ENCODE peak calls at places on chromosomes 11 and 22, in seven cellular contexts. One of them, this sample, is unnamed.

GRCh38 chr11:6476571-6476970 is 2.8 kb upstream of the TRIM3 start:
- DNase-seq in endothelial cell of umbilical vein: no peak
- DNase-seq in neural progenitor cell: no peak
- DNase-seq in PC-3: no peak
- DNase-seq in MM.1S: no peak
- DNase-seq in IMR-90: no peak
- DNase-seq in mammary epithelial cell: no peak
- DNase-seq in this sample: no peak

GRCh38 chr11:5362017-5362625 is 10.8 kb downstream of the OR51B6 start:
- DNase-seq in IMR-90: peak
- DNase-seq in MM.1S: no peak
- DNase-seq in neural progenitor cell: no peak
- DNase-seq in endothelial cell of umbilical vein: no peak
- DNase-seq in PC-3: no peak
- DNase-seq in mammary epithelial cell: no peak
- DNase-seq in this sample: no peak

GRCh38 chr11:35112056-35112845 is 26.7 kb upstream of the CD44 start:
- DNase-seq in MM.1S: peak
- DNase-seq in neural progenitor cell: no peak
- DNase-seq in PC-3: peak
- DNase-seq in endothelial cell of umbilical vein: no peak
- DNase-seq in mammary epithelial cell: no peak
- DNase-seq in IMR-90: peak
- DNase-seq in this sample: no peak

GRCh38 chr11:33775064-33775807 is 916 bp upstream of the FBXO3 start:
- DNase-seq in PC-3: no peak
- DNase-seq in endothelial cell of umbilical vein: no peak
- DNase-seq in mammary epithelial cell: no peak
- DNase-seq in MM.1S: no peak
- DNase-seq in neural progenitor cell: no peak
- DNase-seq in IMR-90: no peak
- DNase-seq in this sample: no peak

GRCh38 chr11:2399488-2400068 is 972 bp upstream of the TSSC4 start:
- DNase-seq in neural progenitor cell: peak
- DNase-seq in PC-3: no peak
- DNase-seq in mammary epithelial cell: no peak
- DNase-seq in IMR-90: no peak
- DNase-seq in endothelial cell of umbilical vein: no peak
- DNase-seq in MM.1S: peak
- DNase-seq in this sample: no peak

GRCh38 chr11:34926101-34926830 is 9.8 kb downstream of the PDHX start:
- DNase-seq in PC-3: peak
- DNase-seq in IMR-90: peak
- DNase-seq in neural progenitor cell: peak
- DNase-seq in endothelial cell of umbilical vein: peak
- DNase-seq in MM.1S: peak
- DNase-seq in mammary epithelial cell: peak
- DNase-seq in this sample: peak

GRCh38 chr11:58011771-58012170 is 11.9 kb upstream of the OR9Q1 start:
- DNase-seq in endothelial cell of umbilical vein: no peak
- DNase-seq in IMR-90: no peak
- DNase-seq in neural progenitor cell: no peak
- DNase-seq in mammary epithelial cell: no peak
- DNase-seq in MM.1S: no peak
- DNase-seq in PC-3: no peak
- DNase-seq in this sample: no peak

GRCh38 chr11:57791321-57792059 is 29.9 kb downstream of the CTNND1 start:
- DNase-seq in PC-3: no peak
- DNase-seq in mammary epithelial cell: peak
- DNase-seq in neural progenitor cell: no peak
- DNase-seq in IMR-90: no peak
- DNase-seq in MM.1S: no peak
- DNase-seq in endothelial cell of umbilical vein: no peak
- DNase-seq in this sample: no peak

GRCh38 chr11:69355959-69356702 is 62.2 kb downstream of the MYEOV start:
- DNase-seq in mammary epithelial cell: no peak
- DNase-seq in PC-3: no peak
- DNase-seq in neural progenitor cell: no peak
- DNase-seq in endothelial cell of umbilical vein: no peak
- DNase-seq in IMR-90: no peak
- DNase-seq in MM.1S: no peak
- DNase-seq in this sample: no peak

GRCh38 chr11:18714443-18714780 is 11.6 kb downstream of the IGSF22 start:
- DNase-seq in neural progenitor cell: no peak
- DNase-seq in mammary epithelial cell: no peak
- DNase-seq in PC-3: no peak
- DNase-seq in endothelial cell of umbilical vein: no peak
- DNase-seq in IMR-90: no peak
- DNase-seq in MM.1S: no peak
- DNase-seq in this sample: no peak

GRCh38 chr11:40185793-40186192 is 1273.7 kb downstream of the LRRC4C start:
- DNase-seq in neural progenitor cell: peak
- DNase-seq in endothelial cell of umbilical vein: no peak
- DNase-seq in mammary epithelial cell: no peak
- DNase-seq in MM.1S: no peak
- DNase-seq in PC-3: no peak
- DNase-seq in IMR-90: no peak
- DNase-seq in this sample: no peak

GRCh38 chr11:92453055-92453454 is 228.4 kb downstream of the FAT3 start:
- DNase-seq in IMR-90: peak
- DNase-seq in endothelial cell of umbilical vein: no peak
- DNase-seq in PC-3: peak
- DNase-seq in neural progenitor cell: no peak
- DNase-seq in MM.1S: no peak
- DNase-seq in mammary epithelial cell: peak
- DNase-seq in this sample: no peak

GRCh38 chr11:60343094-60343704 is 16.1 kb downstream of the MS4A6E start:
- DNase-seq in IMR-90: no peak
- DNase-seq in MM.1S: peak
- DNase-seq in PC-3: peak
- DNase-seq in endothelial cell of umbilical vein: peak
- DNase-seq in neural progenitor cell: peak
- DNase-seq in mammary epithelial cell: peak
- DNase-seq in this sample: peak

GRCh38 chr11:103436131-103436770 is 327.0 kb downstream of the DYNC2H1 start:
- DNase-seq in neural progenitor cell: no peak
- DNase-seq in MM.1S: no peak
- DNase-seq in endothelial cell of umbilical vein: no peak
- DNase-seq in mammary epithelial cell: no peak
- DNase-seq in PC-3: no peak
- DNase-seq in IMR-90: no peak
- DNase-seq in this sample: no peak

GRCh38 chr11:18624161-18624560 is 10.0 kb downstream of the SPTY2D1 start:
- DNase-seq in neural progenitor cell: no peak
- DNase-seq in PC-3: no peak
- DNase-seq in endothelial cell of umbilical vein: no peak
- DNase-seq in mammary epithelial cell: no peak
- DNase-seq in MM.1S: no peak
- DNase-seq in IMR-90: no peak
- DNase-seq in this sample: no peak

GRCh38 chr11:84290647-84291046 is 1004.5 kb upstream of the CCDC90B start:
- DNase-seq in mammary epithelial cell: no peak
- DNase-seq in endothelial cell of umbilical vein: no peak
- DNase-seq in PC-3: no peak
- DNase-seq in neural progenitor cell: no peak
- DNase-seq in MM.1S: no peak
- DNase-seq in IMR-90: peak
- DNase-seq in this sample: no peak

GRCh38 chr22:28112548-28113043 is 193.5 kb upstream of the PITPNB start:
- DNase-seq in neural progenitor cell: peak
- DNase-seq in MM.1S: peak
- DNase-seq in PC-3: peak
- DNase-seq in IMR-90: peak
- DNase-seq in endothelial cell of umbilical vein: peak
- DNase-seq in mammary epithelial cell: no peak
- DNase-seq in this sample: peak

GRCh38 chr11:36216061-36216615 is 73.1 kb downstream of the COMMD9 start:
- DNase-seq in IMR-90: peak
- DNase-seq in neural progenitor cell: no peak
- DNase-seq in PC-3: no peak
- DNase-seq in endothelial cell of umbilical vein: no peak
- DNase-seq in mammary epithelial cell: no peak
- DNase-seq in MM.1S: no peak
- DNase-seq in this sample: no peak

GRCh38 chr11:2694995-2695939 is 4.5 kb downstream of the KCNQ1OT1 start:
- DNase-seq in mammary epithelial cell: no peak
- DNase-seq in neural progenitor cell: no peak
- DNase-seq in IMR-90: no peak
- DNase-seq in MM.1S: no peak
- DNase-seq in endothelial cell of umbilical vein: no peak
- DNase-seq in PC-3: no peak
- DNase-seq in this sample: no peak

GRCh38 chr11:46249103-46249942 is 28.1 kb upstream of the CREB3L1 start:
- DNase-seq in neural progenitor cell: no peak
- DNase-seq in mammary epithelial cell: no peak
- DNase-seq in MM.1S: no peak
- DNase-seq in PC-3: no peak
- DNase-seq in IMR-90: peak
- DNase-seq in endothelial cell of umbilical vein: no peak
- DNase-seq in this sample: no peak

GRCh38 chr11:59680287-59681154 is 11.7 kb upstream of the PATL1 start:
- DNase-seq in neural progenitor cell: peak
- DNase-seq in MM.1S: peak
- DNase-seq in PC-3: peak
- DNase-seq in mammary epithelial cell: peak
- DNase-seq in IMR-90: peak
- DNase-seq in endothelial cell of umbilical vein: peak
- DNase-seq in this sample: peak

GRCh38 chr11:7578276-7578955 is 64.6 kb downstream of the PPFIBP2 start:
- DNase-seq in PC-3: no peak
- DNase-seq in endothelial cell of umbilical vein: no peak
- DNase-seq in neural progenitor cell: no peak
- DNase-seq in IMR-90: no peak
- DNase-seq in MM.1S: no peak
- DNase-seq in mammary epithelial cell: no peak
- DNase-seq in this sample: no peak
- H2AFZ ChIP-seq in PC-3: peak
- H2AFZ ChIP-seq in endothelial cell of umbilical vein: no peak
- H2AFZ ChIP-seq in neural progenitor cell: peak
- H2AFZ ChIP-seq in IMR-90: peak
- H2AFZ ChIP-seq in MM.1S: peak
- H2AFZ ChIP-seq in mammary epithelial cell: peak
- H2AFZ ChIP-seq in this sample: no peak

GRCh38 chr22:39520054-39520873 is at the start of gene ATF4:
- DNase-seq in mammary epithelial cell: peak
- DNase-seq in MM.1S: peak
- DNase-seq in neural progenitor cell: peak
- DNase-seq in IMR-90: peak
- DNase-seq in endothelial cell of umbilical vein: peak
- DNase-seq in PC-3: peak
- DNase-seq in this sample: peak

GRCh38 chr22:39517470-39517869 is 2.9 kb upstream of the ATF4 start:
- DNase-seq in PC-3: no peak
- DNase-seq in endothelial cell of umbilical vein: no peak
- DNase-seq in IMR-90: no peak
- DNase-seq in neural progenitor cell: no peak
- DNase-seq in MM.1S: no peak
- DNase-seq in mammary epithelial cell: no peak
- DNase-seq in this sample: no peak

GRCh38 chr22:39518996-39519680 is 1.2 kb upstream of the ATF4 start:
- DNase-seq in MM.1S: peak
- DNase-seq in neural progenitor cell: peak
- DNase-seq in endothelial cell of umbilical vein: no peak
- DNase-seq in PC-3: peak
- DNase-seq in mammary epithelial cell: no peak
- DNase-seq in IMR-90: peak
- DNase-seq in this sample: peak

GRCh38 chr22:39519681-39520053 is 695 bp upstream of the ATF4 start:
- DNase-seq in endothelial cell of umbilical vein: no peak
- DNase-seq in neural progenitor cell: peak
- DNase-seq in MM.1S: peak
- DNase-seq in IMR-90: no peak
- DNase-seq in PC-3: peak
- DNase-seq in mammary epithelial cell: peak
- DNase-seq in this sample: peak

DNA sequence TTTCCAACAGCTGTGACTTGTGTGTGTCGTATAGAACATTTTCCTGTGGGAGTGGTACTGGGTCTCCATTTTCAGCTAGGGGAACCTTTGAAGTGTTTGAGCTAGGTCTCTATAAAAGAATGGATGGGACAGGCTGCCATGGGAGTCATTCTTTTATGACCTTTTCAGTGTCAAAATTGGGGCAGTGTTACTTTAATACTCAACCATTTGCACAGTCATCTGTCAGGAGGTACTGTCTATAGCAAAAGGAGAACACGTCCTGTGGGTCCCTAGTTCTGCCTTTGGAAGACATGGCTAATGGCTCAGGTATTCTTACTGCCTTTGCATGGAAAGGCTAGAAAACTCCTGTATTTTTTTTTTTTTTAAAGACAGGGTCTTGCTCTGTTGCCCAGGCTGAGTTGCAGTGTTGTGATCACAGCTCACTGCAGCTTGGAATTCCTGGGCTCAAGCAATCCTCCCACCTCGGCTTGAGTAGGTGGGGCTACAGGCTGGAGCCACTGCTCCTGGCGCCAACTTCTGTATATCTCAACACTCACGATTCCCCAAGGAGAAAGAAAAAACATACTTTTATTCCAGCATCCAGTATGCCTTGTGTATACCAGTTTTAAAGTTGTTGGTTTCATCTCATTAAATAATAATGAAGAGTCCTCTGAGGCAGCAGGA is 2.1 kb upstream of the ATF4 start:
- DNase-seq in endothelial cell of umbilical vein: no peak
- DNase-seq in PC-3: no peak
- DNase-seq in mammary epithelial cell: no peak
- DNase-seq in neural progenitor cell: no peak
- DNase-seq in MM.1S: no peak
- DNase-seq in IMR-90: peak
- DNase-seq in this sample: no peak
- H3K4me3 ChIP-seq in endothelial cell of umbilical vein: no peak
- H3K4me3 ChIP-seq in PC-3: peak
- H3K4me3 ChIP-seq in mammary epithelial cell: no peak
- H3K4me3 ChIP-seq in neural progenitor cell: peak
- H3K4me3 ChIP-seq in MM.1S: peak
- H3K4me3 ChIP-seq in IMR-90: no peak
- H3K4me3 ChIP-seq in this sample: peak

DNA sequence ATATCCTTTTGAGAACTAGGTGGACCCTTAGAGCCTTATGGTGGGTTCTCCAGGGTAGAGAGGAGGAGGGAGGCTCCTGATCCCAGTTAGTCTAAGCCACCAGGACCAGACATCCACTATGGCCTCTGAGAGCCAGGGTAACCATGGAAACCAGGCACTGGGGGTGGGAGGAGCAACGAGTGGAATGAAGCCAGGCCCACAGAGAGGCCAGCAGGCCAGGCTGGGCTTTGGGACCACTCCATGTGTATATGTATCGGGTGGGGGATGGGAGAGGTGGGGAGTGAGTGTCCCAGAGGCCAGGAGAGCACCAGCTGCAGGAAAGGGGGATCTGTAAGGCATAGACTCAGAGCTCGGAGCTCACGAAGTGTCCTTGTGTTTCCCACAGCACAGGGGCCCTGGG is 15.6 kb upstream of the TSPAN18 start:
- DNase-seq in PC-3: no peak
- DNase-seq in MM.1S: no peak
- DNase-seq in neural progenitor cell: peak
- DNase-seq in endothelial cell of umbilical vein: no peak
- DNase-seq in IMR-90: no peak
- DNase-seq in mammary epithelial cell: no peak
- DNase-seq in this sample: no peak
- H3K4me2 ChIP-seq in PC-3: no peak
- H3K4me2 ChIP-seq in MM.1S: no peak
- H3K4me2 ChIP-seq in neural progenitor cell: peak
- H3K4me2 ChIP-seq in endothelial cell of umbilical vein: no peak
- H3K4me2 ChIP-seq in IMR-90: no peak
- H3K4me2 ChIP-seq in mammary epithelial cell: no peak
- H3K4me2 ChIP-seq in this sample: no peak

GRCh38 chr11:827861-828167 is at the start of gene CRACR2B:
- DNase-seq in PC-3: no peak
- DNase-seq in mammary epithelial cell: no peak
- DNase-seq in neural progenitor cell: no peak
- DNase-seq in MM.1S: peak
- DNase-seq in IMR-90: no peak
- DNase-seq in endothelial cell of umbilical vein: no peak
- DNase-seq in this sample: no peak
- H2AFZ ChIP-seq in PC-3: peak
- H2AFZ ChIP-seq in mammary epithelial cell: no peak
- H2AFZ ChIP-seq in neural progenitor cell: peak
- H2AFZ ChIP-seq in MM.1S: peak
- H2AFZ ChIP-seq in IMR-90: peak
- H2AFZ ChIP-seq in endothelial cell of umbilical vein: peak
- H2AFZ ChIP-seq in this sample: peak

This sample was measured in OCI-LY7.